ENCODE peak calls at places on chromosomes 13 and 19, in ten cellular contexts. One of them, this sample, is unnamed. For H3K4me1, the result is how much of the 10 kb centered on the place peaks cover.

GRCh38 chr19:49441210-49441959 is at the start of gene SLC17A7:
- DNase-seq in stomach: no peak
- DNase-seq in IMR-90: no peak
- DNase-seq in suprapubic skin: peak
- DNase-seq in right lobe of liver: no peak
- DNase-seq in ovary: no peak
- DNase-seq in uterus: peak
- DNase-seq in adrenal gland: no peak
- DNase-seq in heart left ventricle: peak
- DNase-seq in Peyer's patch: no peak
- DNase-seq in this sample: no peak

GRCh38 chr19:49017666-49018351 is 918 bp upstream of the LHB start:
- DNase-seq in stomach: peak
- DNase-seq in adrenal gland: peak
- DNase-seq in heart left ventricle: peak
- DNase-seq in ovary: peak
- DNase-seq in right lobe of liver: no peak
- DNase-seq in Peyer's patch: peak
- DNase-seq in suprapubic skin: no peak
- DNase-seq in uterus: peak
- DNase-seq in IMR-90: peak
- DNase-seq in this sample: no peak

GRCh38 chr13:47463726-47464125 is 537.3 kb downstream of the SUCLA2 start:
- DNase-seq in adrenal gland: no peak
- DNase-seq in Peyer's patch: no peak
- DNase-seq in suprapubic skin: no peak
- DNase-seq in heart left ventricle: no peak
- DNase-seq in ovary: no peak
- DNase-seq in stomach: no peak
- DNase-seq in IMR-90: peak
- DNase-seq in right lobe of liver: no peak
- DNase-seq in uterus: no peak
- DNase-seq in this sample: no peak

GRCh38 chr13:113452942-113453901 is at the start of gene ADPRHL1:
- DNase-seq in suprapubic skin: no peak
- DNase-seq in ovary: no peak
- DNase-seq in heart left ventricle: peak
- DNase-seq in adrenal gland: no peak
- DNase-seq in uterus: no peak
- DNase-seq in Peyer's patch: no peak
- DNase-seq in stomach: no peak
- DNase-seq in right lobe of liver: peak
- DNase-seq in IMR-90: no peak
- DNase-seq in this sample: no peak

GRCh38 chr13:29849731-29850212 is 645 bp downstream of the UBL3 start:
- DNase-seq in suprapubic skin: peak
- DNase-seq in uterus: peak
- DNase-seq in ovary: peak
- DNase-seq in heart left ventricle: peak
- DNase-seq in adrenal gland: peak
- DNase-seq in Peyer's patch: peak
- DNase-seq in IMR-90: peak
- DNase-seq in right lobe of liver: peak
- DNase-seq in stomach: peak
- DNase-seq in this sample: no peak

GRCh38 chr13:33015275-33015674 is 948 bp upstream of the KL start:
- DNase-seq in suprapubic skin: no peak
- DNase-seq in stomach: no peak
- DNase-seq in uterus: no peak
- DNase-seq in IMR-90: no peak
- DNase-seq in adrenal gland: no peak
- DNase-seq in right lobe of liver: no peak
- DNase-seq in ovary: no peak
- DNase-seq in Peyer's patch: no peak
- DNase-seq in heart left ventricle: no peak
- DNase-seq in this sample: no peak

GRCh38 chr19:2461751-2462634 is 5.2 kb upstream of the LMNB2 start:
- DNase-seq in stomach: peak
- DNase-seq in heart left ventricle: peak
- DNase-seq in uterus: peak
- DNase-seq in right lobe of liver: peak
- DNase-seq in IMR-90: peak
- DNase-seq in suprapubic skin: no peak
- DNase-seq in ovary: peak
- DNase-seq in adrenal gland: no peak
- DNase-seq in Peyer's patch: peak
- DNase-seq in this sample: no peak

GRCh38 chr13:48961379-48961778 is 14.3 kb upstream of the FNDC3A start:
- DNase-seq in Peyer's patch: no peak
- DNase-seq in ovary: no peak
- DNase-seq in IMR-90: no peak
- DNase-seq in uterus: no peak
- DNase-seq in right lobe of liver: no peak
- DNase-seq in stomach: no peak
- DNase-seq in heart left ventricle: no peak
- DNase-seq in adrenal gland: no peak
- DNase-seq in suprapubic skin: no peak
- DNase-seq in this sample: no peak

GRCh38 chr13:74641586-74641985 is 507.4 kb upstream of the KLF12 start:
- DNase-seq in stomach: no peak
- DNase-seq in ovary: no peak
- DNase-seq in right lobe of liver: no peak
- DNase-seq in suprapubic skin: no peak
- DNase-seq in IMR-90: peak
- DNase-seq in uterus: no peak
- DNase-seq in heart left ventricle: no peak
- DNase-seq in Peyer's patch: no peak
- DNase-seq in adrenal gland: no peak
- DNase-seq in this sample: no peak

GRCh38 chr13:92896842-92897241 is 329.8 kb upstream of the GPC6 start:
- DNase-seq in ovary: no peak
- DNase-seq in heart left ventricle: no peak
- DNase-seq in suprapubic skin: no peak
- DNase-seq in stomach: no peak
- DNase-seq in right lobe of liver: no peak
- DNase-seq in IMR-90: peak
- DNase-seq in Peyer's patch: no peak
- DNase-seq in uterus: no peak
- DNase-seq in adrenal gland: no peak
- DNase-seq in this sample: no peak

GRCh38 chr13:93305886-93306285 is 79.3 kb downstream of the GPC6 start:
- DNase-seq in heart left ventricle: no peak
- DNase-seq in right lobe of liver: no peak
- DNase-seq in uterus: no peak
- DNase-seq in adrenal gland: no peak
- DNase-seq in Peyer's patch: no peak
- DNase-seq in ovary: no peak
- DNase-seq in suprapubic skin: no peak
- DNase-seq in IMR-90: peak
- DNase-seq in stomach: no peak
- DNase-seq in this sample: no peak

GRCh38 chr13:107866666-107867623 is 348.4 kb downstream of the LIG4 start:
- DNase-seq in suprapubic skin: no peak
- DNase-seq in right lobe of liver: no peak
- DNase-seq in heart left ventricle: no peak
- DNase-seq in Peyer's patch: no peak
- DNase-seq in ovary: peak
- DNase-seq in adrenal gland: no peak
- DNase-seq in uterus: no peak
- DNase-seq in stomach: no peak
- DNase-seq in IMR-90: peak
- DNase-seq in this sample: no peak

GRCh38 chr19:39539165-39539518 is 819 bp downstream of the EID2 start:
- DNase-seq in heart left ventricle: no peak
- DNase-seq in right lobe of liver: no peak
- DNase-seq in ovary: no peak
- DNase-seq in uterus: no peak
- DNase-seq in stomach: no peak
- DNase-seq in Peyer's patch: no peak
- DNase-seq in IMR-90: peak
- DNase-seq in adrenal gland: no peak
- DNase-seq in suprapubic skin: no peak
- DNase-seq in this sample: no peak

GRCh38 chr19:38384209-38385027 is 3.4 kb downstream of the GGN start:
- DNase-seq in stomach: no peak
- DNase-seq in heart left ventricle: no peak
- DNase-seq in IMR-90: no peak
- DNase-seq in right lobe of liver: no peak
- DNase-seq in uterus: no peak
- DNase-seq in suprapubic skin: no peak
- DNase-seq in Peyer's patch: no peak
- DNase-seq in ovary: no peak
- DNase-seq in adrenal gland: no peak
- DNase-seq in this sample: no peak
- TF ChIP-seq POLR2A in stomach: no peak
- TF ChIP-seq POLR2A in heart left ventricle: no peak
- TF ChIP-seq POLR2A in IMR-90: no peak
- TF ChIP-seq POLR2A in right lobe of liver: no peak
- TF ChIP-seq POLR2A in uterus: no peak
- TF ChIP-seq POLR2A in suprapubic skin: no peak
- TF ChIP-seq POLR2A in Peyer's patch: no peak
- TF ChIP-seq POLR2A in ovary: no peak
- TF ChIP-seq POLR2A in adrenal gland: no peak
- TF ChIP-seq POLR2A in this sample: no peak

DNA sequence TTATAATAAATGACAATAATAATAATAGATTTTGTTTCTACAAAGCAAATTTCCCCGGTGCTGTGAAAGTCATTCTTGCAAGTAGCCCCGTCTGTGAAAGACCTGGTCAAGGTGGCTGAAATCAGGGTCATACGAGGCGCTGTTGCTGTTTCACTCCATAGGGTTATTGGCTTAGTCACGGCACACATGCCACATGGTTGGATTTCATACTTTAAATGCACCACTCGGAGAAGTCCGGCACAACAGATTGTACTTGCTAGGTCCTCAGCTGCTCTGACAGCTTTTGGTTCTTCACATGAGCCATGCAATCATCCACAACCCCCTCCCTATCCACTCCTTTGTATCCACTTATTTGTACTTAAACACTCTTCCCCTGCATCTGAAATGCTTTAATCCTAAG is 124.3 kb downstream of the COL4A2 start:
- DNase-seq in Peyer's patch: no peak
- DNase-seq in ovary: no peak
- DNase-seq in stomach: no peak
- DNase-seq in uterus: no peak
- DNase-seq in adrenal gland: no peak
- DNase-seq in heart left ventricle: no peak
- DNase-seq in suprapubic skin: no peak
- DNase-seq in IMR-90: no peak
- DNase-seq in right lobe of liver: no peak
- DNase-seq in this sample: no peak
- H3K4me1 ChIP-seq in Peyer's patch: under half
- H3K4me1 ChIP-seq in ovary: under half
- H3K4me1 ChIP-seq in stomach: under half
- H3K4me1 ChIP-seq in uterus: under half
- H3K4me1 ChIP-seq in adrenal gland: under half
- H3K4me1 ChIP-seq in heart left ventricle: under half
- H3K4me1 ChIP-seq in suprapubic skin: under half
- H3K4me1 ChIP-seq in IMR-90: under half
- H3K4me1 ChIP-seq in right lobe of liver: under half
- H3K4me1 ChIP-seq in this sample: under half

DNA sequence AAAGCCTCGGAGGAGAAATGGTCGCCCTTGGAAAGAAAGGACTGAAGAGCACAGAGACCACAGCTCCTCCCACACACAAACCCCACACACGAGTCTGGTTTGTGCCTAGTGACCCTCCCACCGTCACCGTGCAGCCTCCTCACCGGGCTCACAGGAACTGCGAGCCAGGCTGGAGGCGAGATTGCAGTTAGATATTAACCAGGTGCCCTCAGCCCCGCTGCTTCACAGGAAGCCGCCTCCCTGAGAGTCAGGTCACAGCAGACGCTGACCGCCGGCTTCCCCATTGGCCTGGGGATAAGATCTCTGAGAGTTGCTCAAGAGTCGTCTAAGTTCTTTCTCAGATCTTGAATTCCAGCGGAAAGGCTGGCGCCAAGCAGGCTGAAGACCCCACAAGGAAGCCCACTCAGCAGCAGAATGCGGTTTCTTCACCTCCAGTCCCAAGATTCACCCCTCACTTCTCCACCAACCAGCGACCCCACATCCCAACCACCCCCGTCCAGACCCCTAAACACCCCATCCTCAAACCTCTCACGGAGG is 844 bp downstream of the ZNF44 start:
- DNase-seq in right lobe of liver: peak
- DNase-seq in heart left ventricle: peak
- DNase-seq in ovary: peak
- DNase-seq in stomach: peak
- DNase-seq in uterus: peak
- DNase-seq in IMR-90: peak
- DNase-seq in Peyer's patch: peak
- DNase-seq in adrenal gland: peak
- DNase-seq in suprapubic skin: no peak
- DNase-seq in this sample: no peak
- TF ChIP-seq POLR2A in right lobe of liver: peak
- TF ChIP-seq POLR2A in heart left ventricle: no peak
- TF ChIP-seq POLR2A in ovary: no peak
- TF ChIP-seq POLR2A in stomach: no peak
- TF ChIP-seq POLR2A in uterus: no peak
- TF ChIP-seq POLR2A in IMR-90: no peak
- TF ChIP-seq POLR2A in Peyer's patch: peak
- TF ChIP-seq POLR2A in adrenal gland: no peak
- TF ChIP-seq POLR2A in suprapubic skin: no peak
- TF ChIP-seq POLR2A in this sample: no peak

GRCh38 chr19:45505996-45506245 is 1.4 kb upstream of the VASP start:
- DNase-seq in Peyer's patch: no peak
- DNase-seq in adrenal gland: no peak
- DNase-seq in suprapubic skin: no peak
- DNase-seq in right lobe of liver: no peak
- DNase-seq in uterus: no peak
- DNase-seq in IMR-90: no peak
- DNase-seq in stomach: no peak
- DNase-seq in ovary: no peak
- DNase-seq in heart left ventricle: no peak
- DNase-seq in this sample: no peak

GRCh38 chr19:45506246-45506990 is 861 bp upstream of the VASP start:
- DNase-seq in Peyer's patch: peak
- DNase-seq in IMR-90: peak
- DNase-seq in uterus: peak
- DNase-seq in ovary: peak
- DNase-seq in right lobe of liver: peak
- DNase-seq in stomach: peak
- DNase-seq in adrenal gland: peak
- DNase-seq in heart left ventricle: peak
- DNase-seq in suprapubic skin: peak
- DNase-seq in this sample: no peak

GRCh38 chr19:45507864-45508680 is 793 bp downstream of the VASP start:
- DNase-seq in uterus: peak
- DNase-seq in adrenal gland: peak
- DNase-seq in right lobe of liver: no peak
- DNase-seq in suprapubic skin: no peak
- DNase-seq in IMR-90: no peak
- DNase-seq in stomach: peak
- DNase-seq in heart left ventricle: no peak
- DNase-seq in Peyer's patch: peak
- DNase-seq in ovary: peak
- DNase-seq in this sample: no peak

GRCh38 chr19:45508681-45508930 is 1.3 kb downstream of the VASP start:
- DNase-seq in stomach: no peak
- DNase-seq in adrenal gland: no peak
- DNase-seq in suprapubic skin: no peak
- DNase-seq in IMR-90: no peak
- DNase-seq in heart left ventricle: no peak
- DNase-seq in Peyer's patch: no peak
- DNase-seq in uterus: no peak
- DNase-seq in right lobe of liver: no peak
- DNase-seq in ovary: no peak
- DNase-seq in this sample: no peak

GRCh38 chr19:45506991-45507863 is at the start of gene VASP:
- DNase-seq in ovary: peak
- DNase-seq in adrenal gland: peak
- DNase-seq in stomach: peak
- DNase-seq in suprapubic skin: peak
- DNase-seq in right lobe of liver: peak
- DNase-seq in heart left ventricle: peak
- DNase-seq in IMR-90: peak
- DNase-seq in uterus: peak
- DNase-seq in Peyer's patch: peak
- DNase-seq in this sample: no peak
- H3K4me1 ChIP-seq in ovary: under half
- H3K4me1 ChIP-seq in adrenal gland: under half
- H3K4me1 ChIP-seq in stomach: under half
- H3K4me1 ChIP-seq in suprapubic skin: under half
- H3K4me1 ChIP-seq in right lobe of liver: under half
- H3K4me1 ChIP-seq in heart left ventricle: half or more
- H3K4me1 ChIP-seq in IMR-90: under half
- H3K4me1 ChIP-seq in uterus: under half
- H3K4me1 ChIP-seq in Peyer's patch: under half
- H3K4me1 ChIP-seq in this sample: under half